ENCODE peak calls at places on chromosomes 4 and X, in ten cellular contexts. K is AG08396; G is GM23338; L is substantia nigra; V is naive thymus-derived CD4-positive, alpha-beta T cell; M is NCI-H1105; A is caudate nucleus; P is sciatic nerve; D is HCEC 1CT; S is activated gamma-delta T cell treated with anti-CD3 and anti-CD28 coated beads, Interleukin-2, amount 50 U/mL, for 16 hours. F is an unnamed sample.

GRCh38 chrX:1894656-1895055 is 279.8 kb downstream of the ASMT start:
- DNase-seq in K (no peak), G (no peak), L (no peak), V (no peak), M (no peak), A (no peak), P (no peak), D (no peak), S (no peak), F (no peak)

GRCh38 chr4:175146799-175147198 is 228.6 kb downstream of the ADAM29 start:
- DNase-seq in K (no peak), G (no peak), L (no peak), V (no peak), M (no peak), A (no peak), P (no peak), D (no peak), S (no peak), F (no peak)

GRCh38 chr4:25088342-25088952 is 57.7 kb upstream of the LGI2 start:
- DNase-seq in K (peak), G (peak), L (no peak), V (no peak), M (no peak), A (peak), P (no peak), D (no peak), S (no peak), F (no peak)

GRCh38 chr4:152225680-152226079 is 310.2 kb downstream of the FBXW7 start:
- DNase-seq in K (no peak), G (no peak), L (no peak), V (no peak), M (no peak), A (no peak), P (no peak), D (no peak), S (no peak), F (no peak)

GRCh38 chr4:3452376-3452775 is 10.6 kb downstream of the HGFAC start:
- DNase-seq in K (no peak), G (peak), L (no peak), V (no peak), M (no peak), A (no peak), P (no peak), D (no peak), S (no peak), F (no peak)

GRCh38 chrX:71846429-71846828 is 64.2 kb upstream of the NHSL2 start:
- DNase-seq in K (no peak), G (no peak), L (no peak), V (no peak), M (no peak), A (no peak), P (no peak), D (peak), S (no peak), F (no peak)

GRCh38 chrX:50579955-50580354 is 109.3 kb upstream of the DGKK start:
- DNase-seq in K (peak), G (peak), L (peak), V (peak), M (peak), A (peak), P (no peak), D (peak), S (no peak), F (no peak)

GRCh38 chrX:72062890-72063289 is 68.8 kb downstream of the RTL5 start:
- DNase-seq in K (no peak), G (no peak), L (no peak), V (no peak), M (no peak), A (no peak), P (no peak), D (no peak), S (no peak), F (no peak)

GRCh38 chr4:1793940-1794808 is 1.1 kb downstream of the FGFR3 start:
- DNase-seq in K (no peak), G (peak), L (no peak), V (no peak), M (no peak), A (no peak), P (no peak), D (no peak), S (no peak), F (no peak)

F was measured in effector memory CD4-positive, alpha-beta T cell.